ENCODE peak calls at places on chromosomes 3 and 15, in seven cellular contexts. One of them, this sample, is unnamed.

GRCh38 chr15:62782896-62783295 is 259.7 kb upstream of the TPM1 start:
- DNase-seq in stimulated activated CD4-positive, alpha-beta T cell treated with anti-CD3 and anti-CD28 coated beads, Interleukin-2, amount 100 ng/mL, for 48 hours: no peak
- DNase-seq in G401: no peak
- DNase-seq in NCI-H1694: no peak
- DNase-seq in GM23248: peak
- DNase-seq in right lobe of liver: no peak
- DNase-seq in HuH-7: no peak
- DNase-seq in this sample: peak

GRCh38 chr15:23877502-23878412 is 190.7 kb upstream of the NDN start:
- DNase-seq in GM23248: peak
- DNase-seq in NCI-H1694: no peak
- DNase-seq in right lobe of liver: peak
- DNase-seq in HuH-7: peak
- DNase-seq in stimulated activated CD4-positive, alpha-beta T cell treated with anti-CD3 and anti-CD28 coated beads, Interleukin-2, amount 100 ng/mL, for 48 hours: peak
- DNase-seq in G401: peak
- DNase-seq in this sample: no peak

GRCh38 chr3:195537995-195538394 is 5.1 kb downstream of the PPP1R2 start:
- DNase-seq in NCI-H1694: no peak
- DNase-seq in stimulated activated CD4-positive, alpha-beta T cell treated with anti-CD3 and anti-CD28 coated beads, Interleukin-2, amount 100 ng/mL, for 48 hours: peak
- DNase-seq in right lobe of liver: no peak
- DNase-seq in HuH-7: no peak
- DNase-seq in G401: no peak
- DNase-seq in GM23248: no peak
- DNase-seq in this sample: no peak

GRCh38 chr15:79743032-79743431 is 153.8 kb downstream of the MTHFS start:
- DNase-seq in right lobe of liver: no peak
- DNase-seq in stimulated activated CD4-positive, alpha-beta T cell treated with anti-CD3 and anti-CD28 coated beads, Interleukin-2, amount 100 ng/mL, for 48 hours: no peak
- DNase-seq in NCI-H1694: no peak
- DNase-seq in HuH-7: no peak
- DNase-seq in GM23248: peak
- DNase-seq in G401: no peak
- DNase-seq in this sample: peak

GRCh38 chr3:111617912-111618601 is 22.9 kb upstream of the ZBED2 start:
- DNase-seq in GM23248: no peak
- DNase-seq in HuH-7: no peak
- DNase-seq in NCI-H1694: no peak
- DNase-seq in stimulated activated CD4-positive, alpha-beta T cell treated with anti-CD3 and anti-CD28 coated beads, Interleukin-2, amount 100 ng/mL, for 48 hours: no peak
- DNase-seq in G401: no peak
- DNase-seq in right lobe of liver: no peak
- DNase-seq in this sample: peak

GRCh38 chr3:126212629-126213375 is 32.4 kb upstream of the ALDH1L1 start:
- DNase-seq in HuH-7: peak
- DNase-seq in right lobe of liver: peak
- DNase-seq in GM23248: peak
- DNase-seq in NCI-H1694: peak
- DNase-seq in G401: peak
- DNase-seq in stimulated activated CD4-positive, alpha-beta T cell treated with anti-CD3 and anti-CD28 coated beads, Interleukin-2, amount 100 ng/mL, for 48 hours: no peak
- DNase-seq in this sample: peak

GRCh38 chr3:131053021-131053420 is 26.3 kb downstream of the NEK11 start:
- DNase-seq in G401: peak
- DNase-seq in HuH-7: no peak
- DNase-seq in GM23248: peak
- DNase-seq in NCI-H1694: no peak
- DNase-seq in right lobe of liver: no peak
- DNase-seq in stimulated activated CD4-positive, alpha-beta T cell treated with anti-CD3 and anti-CD28 coated beads, Interleukin-2, amount 100 ng/mL, for 48 hours: no peak
- DNase-seq in this sample: peak

GRCh38 chr15:80934761-80935221 is 54.8 kb downstream of the MESD start:
- DNase-seq in HuH-7: no peak
- DNase-seq in stimulated activated CD4-positive, alpha-beta T cell treated with anti-CD3 and anti-CD28 coated beads, Interleukin-2, amount 100 ng/mL, for 48 hours: no peak
- DNase-seq in right lobe of liver: no peak
- DNase-seq in NCI-H1694: no peak
- DNase-seq in G401: no peak
- DNase-seq in GM23248: peak
- DNase-seq in this sample: peak

GRCh38 chr3:105752791-105753415 is 115.9 kb downstream of the CBLB start:
- DNase-seq in G401: peak
- DNase-seq in HuH-7: no peak
- DNase-seq in GM23248: peak
- DNase-seq in stimulated activated CD4-positive, alpha-beta T cell treated with anti-CD3 and anti-CD28 coated beads, Interleukin-2, amount 100 ng/mL, for 48 hours: no peak
- DNase-seq in NCI-H1694: no peak
- DNase-seq in right lobe of liver: no peak
- DNase-seq in this sample: peak

GRCh38 chr3:70871909-70872656 is 559.6 kb upstream of the MDFIC2 start:
- DNase-seq in HuH-7: no peak
- DNase-seq in right lobe of liver: no peak
- DNase-seq in NCI-H1694: no peak
- DNase-seq in GM23248: peak
- DNase-seq in stimulated activated CD4-positive, alpha-beta T cell treated with anti-CD3 and anti-CD28 coated beads, Interleukin-2, amount 100 ng/mL, for 48 hours: no peak
- DNase-seq in G401: no peak
- DNase-seq in this sample: peak

GRCh38 chr15:43095243-43095642 is 10.6 kb downstream of the UBR1 start:
- DNase-seq in stimulated activated CD4-positive, alpha-beta T cell treated with anti-CD3 and anti-CD28 coated beads, Interleukin-2, amount 100 ng/mL, for 48 hours: no peak
- DNase-seq in GM23248: peak
- DNase-seq in HuH-7: no peak
- DNase-seq in G401: no peak
- DNase-seq in NCI-H1694: no peak
- DNase-seq in right lobe of liver: no peak
- DNase-seq in this sample: peak

GRCh38 chr3:49346797-49347251 is 7.0 kb upstream of the USP4 start:
- DNase-seq in HuH-7: no peak
- DNase-seq in G401: no peak
- DNase-seq in right lobe of liver: no peak
- DNase-seq in GM23248: peak
- DNase-seq in stimulated activated CD4-positive, alpha-beta T cell treated with anti-CD3 and anti-CD28 coated beads, Interleukin-2, amount 100 ng/mL, for 48 hours: no peak
- DNase-seq in NCI-H1694: no peak
- DNase-seq in this sample: peak

GRCh38 chr3:10933021-10933420 is 59.5 kb upstream of the SLC6A1 start:
- DNase-seq in GM23248: no peak
- DNase-seq in HuH-7: no peak
- DNase-seq in right lobe of liver: no peak
- DNase-seq in G401: no peak
- DNase-seq in NCI-H1694: no peak
- DNase-seq in stimulated activated CD4-positive, alpha-beta T cell treated with anti-CD3 and anti-CD28 coated beads, Interleukin-2, amount 100 ng/mL, for 48 hours: no peak
- DNase-seq in this sample: no peak

GRCh38 chr3:54858386-54858785 is 69.5 kb downstream of the LRTM1 start:
- DNase-seq in right lobe of liver: no peak
- DNase-seq in NCI-H1694: no peak
- DNase-seq in stimulated activated CD4-positive, alpha-beta T cell treated with anti-CD3 and anti-CD28 coated beads, Interleukin-2, amount 100 ng/mL, for 48 hours: no peak
- DNase-seq in HuH-7: no peak
- DNase-seq in G401: no peak
- DNase-seq in GM23248: no peak
- DNase-seq in this sample: peak

GRCh38 chr3:51539291-51539891 is 872 bp downstream of the RAD54L2 start:
- DNase-seq in right lobe of liver: peak
- DNase-seq in G401: peak
- DNase-seq in GM23248: peak
- DNase-seq in stimulated activated CD4-positive, alpha-beta T cell treated with anti-CD3 and anti-CD28 coated beads, Interleukin-2, amount 100 ng/mL, for 48 hours: peak
- DNase-seq in HuH-7: peak
- DNase-seq in NCI-H1694: no peak
- DNase-seq in this sample: peak

GRCh38 chr3:195114026-195114425 is 156.9 kb downstream of the XXYLT1 start:
- DNase-seq in NCI-H1694: no peak
- DNase-seq in right lobe of liver: no peak
- DNase-seq in G401: peak
- DNase-seq in stimulated activated CD4-positive, alpha-beta T cell treated with anti-CD3 and anti-CD28 coated beads, Interleukin-2, amount 100 ng/mL, for 48 hours: no peak
- DNase-seq in GM23248: no peak
- DNase-seq in HuH-7: no peak
- DNase-seq in this sample: no peak

GRCh38 chr3:13193320-13194284 is 120.4 kb upstream of the IQSEC1 start:
- DNase-seq in right lobe of liver: no peak
- DNase-seq in stimulated activated CD4-positive, alpha-beta T cell treated with anti-CD3 and anti-CD28 coated beads, Interleukin-2, amount 100 ng/mL, for 48 hours: no peak
- DNase-seq in GM23248: no peak
- DNase-seq in NCI-H1694: no peak
- DNase-seq in HuH-7: no peak
- DNase-seq in G401: peak
- DNase-seq in this sample: no peak

GRCh38 chr15:88187195-88187594 is 69.3 kb downstream of the NTRK3 start:
- DNase-seq in HuH-7: no peak
- DNase-seq in GM23248: peak
- DNase-seq in stimulated activated CD4-positive, alpha-beta T cell treated with anti-CD3 and anti-CD28 coated beads, Interleukin-2, amount 100 ng/mL, for 48 hours: no peak
- DNase-seq in right lobe of liver: no peak
- DNase-seq in G401: peak
- DNase-seq in NCI-H1694: no peak
- DNase-seq in this sample: no peak

GRCh38 chr15:67882487-67883227 is 42.8 kb upstream of the RNU6-1 start:
- DNase-seq in HuH-7: no peak
- DNase-seq in right lobe of liver: no peak
- DNase-seq in NCI-H1694: no peak
- DNase-seq in G401: no peak
- DNase-seq in GM23248: no peak
- DNase-seq in stimulated activated CD4-positive, alpha-beta T cell treated with anti-CD3 and anti-CD28 coated beads, Interleukin-2, amount 100 ng/mL, for 48 hours: no peak
- DNase-seq in this sample: peak

GRCh38 chr3:124584552-124585391 is 145.5 kb upstream of the UMPS start:
- DNase-seq in stimulated activated CD4-positive, alpha-beta T cell treated with anti-CD3 and anti-CD28 coated beads, Interleukin-2, amount 100 ng/mL, for 48 hours: peak
- DNase-seq in NCI-H1694: no peak
- DNase-seq in G401: no peak
- DNase-seq in right lobe of liver: peak
- DNase-seq in GM23248: peak
- DNase-seq in HuH-7: peak
- DNase-seq in this sample: peak

GRCh38 chr15:75712668-75713337 is at the start of gene CSPG4:
- DNase-seq in GM23248: peak
- DNase-seq in HuH-7: peak
- DNase-seq in G401: no peak
- DNase-seq in stimulated activated CD4-positive, alpha-beta T cell treated with anti-CD3 and anti-CD28 coated beads, Interleukin-2, amount 100 ng/mL, for 48 hours: no peak
- DNase-seq in right lobe of liver: no peak
- DNase-seq in NCI-H1694: no peak
- DNase-seq in this sample: peak

GRCh38 chr3:187946031-187946691 is 200.9 kb upstream of the BCL6 start:
- DNase-seq in stimulated activated CD4-positive, alpha-beta T cell treated with anti-CD3 and anti-CD28 coated beads, Interleukin-2, amount 100 ng/mL, for 48 hours: no peak
- DNase-seq in HuH-7: no peak
- DNase-seq in GM23248: peak
- DNase-seq in NCI-H1694: no peak
- DNase-seq in right lobe of liver: no peak
- DNase-seq in G401: peak
- DNase-seq in this sample: peak

GRCh38 chr3:135106445-135106844 is 311.4 kb downstream of the EPHB1 start:
- DNase-seq in NCI-H1694: no peak
- DNase-seq in HuH-7: peak
- DNase-seq in GM23248: peak
- DNase-seq in G401: no peak
- DNase-seq in right lobe of liver: no peak
- DNase-seq in stimulated activated CD4-positive, alpha-beta T cell treated with anti-CD3 and anti-CD28 coated beads, Interleukin-2, amount 100 ng/mL, for 48 hours: no peak
- DNase-seq in this sample: peak

This sample was measured in EH.